ENCODE peak calls at places on chromosome 3, in four cellular contexts. B, K, V and D are unnamed samples.
A peak's percentile ranks its signal among the peaks of the same experiment; 100 is the strongest.

GRCh38 chr3:101780661-101781060 is 1.6 kb downstream of the NXPE3 start:
- DNase-seq in B (no peak), K (no peak), V (peak; percentile 11), D (no peak)

GRCh38 chr3:184691397-184692131 is 20.3 kb downstream of the MAGEF1 start:
- DNase-seq in B (no peak), V (no peak), K (no peak), D (no peak)

GRCh38 chr3:108145578-108145977 is 54.7 kb upstream of the CD47 start:
- DNase-seq in K (no peak), B (no peak), V (no peak), D (no peak)

GRCh38 chr3:132726341-132726823 is 4.2 kb upstream of the NPHP3 start:
- DNase-seq in V (peak; percentile 10), B (no peak), K (no peak), D (no peak)

GRCh38 chr3:189222927-189223706 is 51.3 kb downstream of the TPRG1 start:
- DNase-seq in K (no peak), V (no peak), B (no peak), D (no peak)

GRCh38 chr3:87206070-87206469 is 21.0 kb upstream of the CHMP2B start:
- DNase-seq in B (no peak), V (no peak), K (no peak), D (no peak)

GRCh38 chr3:20344400-20344959 is 158.5 kb upstream of the SGO1 start:
- DNase-seq in K (no peak), V (no peak), B (no peak), D (no peak)

GRCh38 chr3:20575153-20575552 is 389.1 kb upstream of the SGO1 start:
- DNase-seq in B (no peak), V (no peak), K (no peak), D (no peak)

GRCh38 chr3:11724615-11725339 is 81.1 kb upstream of the VGLL4 start:
- DNase-seq in V (no peak), B (peak; percentile 30), K (peak; percentile 16), D (no peak)

GRCh38 chr3:155064920-155065319 is 15.2 kb upstream of the MME start:
- DNase-seq in B (no peak), V (no peak), K (no peak), D (no peak)

GRCh38 chr3:35594739-35595138 is 44.6 kb upstream of the ARPP21 start:
- DNase-seq in K (no peak), V (no peak), B (no peak), D (no peak)

GRCh38 chr3:97432914-97433313 is 331.6 kb upstream of the ARL6 start:
- DNase-seq in V (no peak), K (no peak), B (no peak), D (no peak)

GRCh38 chr3:188507244-188507720 is 353.3 kb downstream of the LPP start:
- DNase-seq in V (no peak), B (no peak), K (no peak), D (no peak)

GRCh38 chr3:127252446-127252845 is 35.4 kb downstream of the PRR20G start:
- DNase-seq in V (no peak), K (no peak), B (no peak), D (no peak)

GRCh38 chr3:169760479-169760878 is 4.4 kb downstream of the TERC start:
- DNase-seq in B (no peak), K (no peak), V (peak; percentile 33), D (no peak)

GRCh38 chr3:17132286-17133115 is 247.7 kb downstream of the PLCL2 start:
- DNase-seq in K (no peak), B (no peak), V (no peak), D (no peak)

GRCh38 chr3:138835177-138835757 is 539 bp upstream of the PIK3CB start:
- DNase-seq in B (no peak), V (no peak), K (no peak), D (no peak)

GRCh38 chr3:64150527-64151238 is 74.6 kb downstream of the PRICKLE2 start:
- DNase-seq in B (no peak), K (no peak), V (no peak), D (no peak)

GRCh38 chr3:55662683-55663082 is 175.6 kb upstream of the WNT5A start:
- DNase-seq in B (no peak), V (no peak), K (no peak), D (no peak)

GRCh38 chr3:39019299-39019698 is 32.4 kb downstream of the SCN11A start:
- DNase-seq in K (no peak), V (no peak), B (peak; percentile 41), D (no peak)

GRCh38 chr3:30733681-30734080 is 127.3 kb downstream of the TGFBR2 start:
- DNase-seq in V (no peak), K (no peak), B (no peak), D (no peak)

GRCh38 chr3:90011136-90011535 is 903.7 kb downstream of the EPHA3 start:
- DNase-seq in V (no peak), K (no peak), B (no peak), D (no peak)

GRCh38 chr3:14853280-14853956 is 34.7 kb downstream of the FGD5 start:
- DNase-seq in K (no peak), B (no peak), V (no peak), D (no peak)

GRCh38 chr3:36871379-36872126 is 73.3 kb downstream of the TRANK1 start:
- DNase-seq in K (no peak), B (no peak), V (no peak), D (no peak)
- TF ChIP-seq SPI1 in K (no peak), B (no peak), V (no peak), D (no peak)

GRCh38 chr3:193938613-193939012 is 197.3 kb upstream of the HES1 start:
- DNase-seq in K (no peak), V (peak; percentile 24), B (no peak), D (no peak)
- TF ChIP-seq SPI1 in K (no peak), V (no peak), B (no peak), D (no peak)

DNA sequence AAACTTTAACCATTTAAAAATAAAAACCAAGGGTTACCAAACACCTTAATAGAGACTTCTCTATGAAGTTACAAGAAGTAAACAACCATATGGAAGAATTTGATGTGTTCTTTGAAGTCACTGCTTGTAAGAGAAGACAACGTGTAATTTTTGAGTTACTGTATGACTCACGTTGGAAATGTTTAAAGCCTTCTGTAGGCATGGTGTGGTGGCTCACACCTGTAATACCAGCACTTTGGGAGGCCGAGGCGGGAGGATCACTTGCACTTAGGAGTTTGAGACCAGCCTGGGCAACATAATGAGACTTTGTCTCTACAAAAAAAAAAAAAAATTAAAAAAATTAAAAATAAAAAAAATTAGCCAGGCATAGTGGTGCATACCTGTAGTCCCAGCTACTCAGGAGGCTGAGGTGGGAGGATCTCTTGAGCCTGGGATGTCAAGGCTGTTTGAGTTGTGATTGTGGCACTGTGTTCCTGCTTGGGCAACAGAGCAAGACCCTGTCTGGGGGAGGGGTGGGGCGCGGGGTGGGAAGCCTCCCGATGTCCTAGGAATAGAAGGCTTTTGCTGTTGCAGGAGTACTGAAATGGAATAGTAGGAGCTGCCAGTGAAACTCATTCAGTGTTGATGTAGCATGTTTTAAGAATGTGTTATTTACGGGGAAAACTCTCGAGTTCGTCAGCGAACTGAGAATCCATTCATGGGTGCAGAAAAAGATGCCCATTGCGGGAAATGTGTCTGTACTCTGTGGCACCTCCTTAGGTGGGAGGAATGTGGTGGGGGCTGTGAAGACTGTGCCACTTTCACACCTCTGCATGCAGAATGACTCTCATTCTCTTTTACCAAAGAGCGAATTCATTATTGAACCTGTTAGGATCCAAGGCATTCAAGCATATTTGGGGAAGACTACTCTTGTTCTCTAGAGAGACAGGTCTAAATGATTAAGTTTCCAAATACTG is 134.2 kb downstream of the FNDC3B start:
- DNase-seq in K (no peak), B (no peak), V (no peak), D (no peak)
- TF ChIP-seq SPI1 in K (no peak), B (no peak), V (no peak), D (no peak)

GRCh38 chr3:106728315-106728821 is 648.9 kb upstream of the CCDC54 start:
- DNase-seq in K (no peak), V (no peak), B (no peak), D (no peak)
- TF ChIP-seq SPI1 in K (no peak), V (no peak), B (no peak), D (no peak)

GRCh38 chr3:111861396-111861795 is 2.3 kb downstream of the PHLDB2 start:
- DNase-seq in V (no peak), K (no peak), B (no peak), D (no peak)
- TF ChIP-seq SPI1 in V (no peak), K (no peak), B (no peak), D (no peak)

GRCh38 chr3:71050521-71051258 is 532.8 kb downstream of the FOXP1 start:
- DNase-seq in K (no peak), V (peak; percentile 8), B (no peak), D (no peak)
- TF ChIP-seq SPI1 in K (no peak), V (no peak), B (no peak), D (no peak)